ENCODE peak calls at places on chromosomes 12 and 14, in seven cellular contexts. Z is cardiac muscle cell; P is GM12865; W is GM18507; G is fibroblast of the conjunctiva; F is HS-5; D is stimulated activated CD8-positive, alpha-beta memory T cell treated with anti-CD3 and anti-CD28 coated beads, Interleukin-15, amount 100 ng/mL, for 24 hours. V is an unnamed sample.

GRCh38 chr12:115199831-115200230 is 515.9 kb upstream of the TBX3 start:
- DNase-seq in Z (peak; percentile 62), P (no peak), W (no peak), G (peak; percentile 63), F (no peak), D (no peak), V (no peak)

GRCh38 chr12:119649202-119649808 is 18.6 kb upstream of the PRKAB1 start:
- DNase-seq in Z (peak; percentile 26), P (no peak), W (no peak), G (no peak), F (no peak), D (no peak), V (no peak)

GRCh38 chr14:21748869-21749303 is 75.3 kb upstream of the OR4E1 start:
- DNase-seq in Z (peak; percentile 64), P (peak; percentile 52), W (no peak), G (peak; percentile 6), F (peak; percentile 9), D (no peak), V (no peak)

GRCh38 chr14:54348001-54348611 is 48.7 kb upstream of the CDKN3 start:
- DNase-seq in Z (peak; percentile 64), P (peak; percentile 53), W (peak; percentile 26), G (no peak), F (no peak), D (no peak), V (no peak)

GRCh38 chr14:50357124-50357523 is 39.6 kb downstream of the CDKL1 start:
- DNase-seq in Z (no peak), P (peak; percentile 12), W (no peak), G (no peak), F (no peak), D (no peak), V (no peak)

GRCh38 chr12:62725781-62726180 is 209.2 kb downstream of the PPM1H start:
- DNase-seq in Z (no peak), P (no peak), W (no peak), G (no peak), F (no peak), D (no peak), V (no peak)

GRCh38 chr14:30656190-30656632 is 34.1 kb downstream of the SCFD1 start:
- DNase-seq in Z (peak; percentile 48), P (peak; percentile 41), W (no peak), G (peak; percentile 14), F (peak; percentile 5), D (no peak), V (no peak)

GRCh38 chr14:58920230-58920629 is 268.2 kb upstream of the DAAM1 start:
- DNase-seq in Z (no peak), P (no peak), W (no peak), G (no peak), F (no peak), D (no peak), V (no peak)

GRCh38 chr12:40106202-40106533 is 287 bp upstream of the SLC2A13 start:
- DNase-seq in Z (peak; percentile 9), P (no peak), W (no peak), G (no peak), F (no peak), D (no peak), V (no peak)

GRCh38 chr12:48007206-48007605 is 2.9 kb upstream of the COL2A1 start:
- DNase-seq in Z (no peak), P (no peak), W (no peak), G (no peak), F (no peak), D (no peak), V (no peak)

GRCh38 chr14:99655521-99655920 is 10.6 kb downstream of the HHIPL1 start:
- DNase-seq in Z (peak; percentile 60), P (no peak), W (no peak), G (no peak), F (no peak), D (no peak), V (no peak)

GRCh38 chr12:116384629-116385485 is 107.4 kb upstream of the MED13L start:
- DNase-seq in Z (peak; percentile 69), P (peak; percentile 35), W (peak; percentile 25), G (no peak), F (no peak), D (no peak), V (no peak)

GRCh38 chr12:67413577-67413976 is 144.4 kb downstream of the CAND1 start:
- DNase-seq in Z (no peak), P (no peak), W (no peak), G (no peak), F (no peak), D (no peak), V (no peak)

GRCh38 chr14:66008631-66009030 is 477.5 kb upstream of the CCDC196 start:
- DNase-seq in Z (no peak), P (no peak), W (no peak), G (no peak), F (no peak), D (no peak), V (no peak)

GRCh38 chr14:23602181-23603095 is 23.8 kb upstream of the JPH4 start:
- DNase-seq in Z (no peak), P (peak; percentile 46), W (no peak), G (no peak), F (no peak), D (no peak), V (no peak)

GRCh38 chr14:33967138-33967537 is 16.3 kb upstream of the EGLN3 start:
- DNase-seq in Z (no peak), P (no peak), W (no peak), G (no peak), F (no peak), D (no peak), V (no peak)

GRCh38 chr12:52710744-52711143 is 7.4 kb upstream of the KRT77 start:
- DNase-seq in Z (no peak), P (no peak), W (no peak), G (no peak), F (no peak), D (no peak), V (no peak)

GRCh38 chr12:51636581-51636980 is 45.5 kb downstream of the SCN8A start:
- DNase-seq in Z (peak; percentile 6), P (no peak), W (no peak), G (no peak), F (peak; percentile 60), D (no peak), V (no peak)

GRCh38 chr14:93510030-93510429 is 79.3 kb downstream of the UNC79 start:
- DNase-seq in Z (no peak), P (no peak), W (no peak), G (no peak), F (no peak), D (no peak), V (no peak)